ENCODE peak calls at places on chromosomes 3 and 15, in five cellular contexts. T, R, G, D and C are unnamed samples.

GRCh38 chr3:141302364-141303141 is 65.8 kb upstream of the ZBTB38 start:
- DNase-seq in T (peak; percentile 75), R (no peak), G (peak; percentile 79), D (no peak), C (peak; percentile 37)

GRCh38 chr15:31471731-31472430 is 145.2 kb downstream of the KLF13 start:
- DNase-seq in T (peak; percentile 96), R (no peak), G (peak; percentile 84), D (peak; percentile 5), C (peak; percentile 46)

GRCh38 chr3:56790016-56790950 is 11.5 kb downstream of the ARHGEF3 start:
- DNase-seq in T (no peak), R (no peak), G (no peak), D (no peak), C (no peak)

GRCh38 chr15:45162771-45163507 is 24.8 kb downstream of the SHF start:
- DNase-seq in T (peak; percentile 82), R (peak; percentile 68), G (peak; percentile 85), D (peak; percentile 94), C (peak; percentile 90)

GRCh38 chr3:161163297-161163696 is 57.8 kb upstream of the NMD3 start:
- DNase-seq in T (peak; percentile 89), R (no peak), G (peak; percentile 94), D (no peak), C (peak; percentile 90)

GRCh38 chr3:122416966-122417365 is 1.1 kb upstream of the WDR5B start:
- DNase-seq in T (no peak), R (no peak), G (peak; percentile 11), D (no peak), C (peak; percentile 33)

GRCh38 chr15:62611002-62611401 is 431.5 kb upstream of the TPM1 start:
- DNase-seq in T (no peak), R (no peak), G (no peak), D (no peak), C (no peak)

GRCh38 chr3:42031808-42032475 is 59.2 kb upstream of the TRAK1 start:
- DNase-seq in T (peak; percentile 63), R (no peak), G (peak; percentile 62), D (no peak), C (peak; percentile 57)

GRCh38 chr3:11306815-11307589 is 34.8 kb downstream of the ATG7 start:
- DNase-seq in T (peak; percentile 49), R (no peak), G (no peak), D (no peak), C (no peak)

GRCh38 chr15:73081321-73081958 is 29.2 kb downstream of the NEO1 start:
- DNase-seq in T (peak; percentile 71), R (peak; percentile 17), G (peak; percentile 73), D (no peak), C (peak; percentile 72)

DNA sequence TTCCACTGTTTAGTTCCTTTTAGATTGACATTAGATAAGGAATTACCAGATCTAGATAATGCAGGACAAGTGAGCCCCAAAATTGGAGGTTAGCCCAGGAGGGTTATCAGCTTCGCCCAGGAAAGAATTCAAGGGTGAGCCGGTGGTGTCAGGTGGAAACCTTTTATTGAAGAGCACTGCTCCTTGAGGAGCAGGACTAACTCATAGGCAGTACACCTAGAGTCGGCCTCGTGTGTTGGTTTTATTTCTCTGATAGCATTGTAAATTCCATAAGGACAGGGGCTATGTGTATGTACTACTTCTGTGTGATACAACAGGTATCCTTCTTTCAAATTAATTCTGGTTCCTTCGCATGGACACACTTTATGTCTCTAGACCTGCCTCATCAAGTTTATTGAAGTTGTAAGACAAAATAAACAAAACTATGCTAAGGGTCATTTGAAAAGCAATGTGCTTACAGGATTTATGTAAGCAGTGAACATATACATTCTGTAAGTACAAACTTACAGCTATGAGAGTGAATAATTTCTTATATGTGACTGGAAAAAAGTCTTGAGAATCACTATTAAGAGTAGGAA is 57.2 kb downstream of the SNX4 start:
- DNase-seq in T (no peak), R (no peak), G (no peak), D (no peak), C (no peak)
- H3K27ac ChIP-seq in T (no peak overlapping the region), R (no peak overlapping the region), G (no peak overlapping the region), D (no peak overlapping the region), C (no peak overlapping the region)

DNA sequence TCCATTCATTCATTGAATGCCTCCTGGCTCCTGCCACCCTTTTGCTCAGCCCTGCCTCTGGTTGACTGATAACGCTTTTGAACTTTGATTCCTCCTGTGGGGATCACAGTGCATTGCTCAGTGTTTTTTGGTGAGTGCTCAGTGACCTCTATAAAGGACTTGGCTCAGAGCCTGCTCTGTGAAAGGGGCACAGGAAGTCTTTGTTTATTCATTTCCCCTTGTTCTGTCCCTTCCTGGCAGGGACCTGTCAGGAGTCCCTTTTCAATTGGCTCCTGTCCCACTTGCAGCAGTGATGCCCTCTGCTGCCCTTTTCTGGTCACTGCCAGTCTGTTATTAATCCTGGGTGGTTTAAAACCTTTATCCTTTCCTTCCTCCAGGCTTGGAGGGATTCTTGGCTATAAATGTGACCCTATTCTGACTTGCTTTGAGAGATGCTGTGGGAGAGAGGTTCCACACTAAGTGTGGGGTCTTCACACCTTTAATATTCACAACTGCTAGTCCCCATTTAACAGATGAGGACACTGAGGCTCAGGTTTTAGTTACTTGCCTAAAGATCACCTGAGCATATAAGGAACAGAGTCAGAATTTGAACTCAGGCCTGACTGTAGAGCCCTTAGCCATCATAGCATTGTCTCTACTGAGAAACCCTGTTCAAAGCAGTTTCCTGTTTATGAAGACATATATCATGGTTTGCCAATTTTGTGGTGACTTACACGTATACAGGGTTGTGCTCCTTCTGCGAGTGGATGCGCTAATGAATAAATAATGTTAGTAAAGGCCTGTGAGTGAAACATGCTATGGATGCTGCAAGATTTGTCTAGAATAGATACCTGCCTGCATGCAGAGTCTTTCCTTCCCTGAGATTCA is 23.2 kb upstream of the TATDN2 start:
- DNase-seq in T (peak; percentile 66), R (peak; percentile 35), G (peak; percentile 73), D (peak; percentile 78), C (peak; percentile 54)
- H3K18ac ChIP-seq in T (no peak overlapping the region), R (no peak overlapping the region), G (no peak overlapping the region), D (no peak overlapping the region), C (no peak overlapping the region)

GRCh38 chr15:83107841-83108181 is 366 bp downstream of the TM6SF1 start:
- DNase-seq in T (no peak), R (no peak), G (no peak), D (no peak), C (no peak)

GRCh38 chr15:83108266-83109219 is 1.1 kb downstream of the TM6SF1 start:
- DNase-seq in T (peak; percentile 52), R (no peak), G (peak; percentile 55), D (no peak), C (peak; percentile 26)

GRCh38 chr15:83109532-83109931 is 2.1 kb downstream of the TM6SF1 start:
- DNase-seq in T (no peak), R (no peak), G (no peak), D (no peak), C (no peak)

GRCh38 chr15:83105450-83105849 is 2.0 kb upstream of the TM6SF1 start:
- DNase-seq in T (no peak), R (no peak), G (no peak), D (no peak), C (no peak)

DNA sequence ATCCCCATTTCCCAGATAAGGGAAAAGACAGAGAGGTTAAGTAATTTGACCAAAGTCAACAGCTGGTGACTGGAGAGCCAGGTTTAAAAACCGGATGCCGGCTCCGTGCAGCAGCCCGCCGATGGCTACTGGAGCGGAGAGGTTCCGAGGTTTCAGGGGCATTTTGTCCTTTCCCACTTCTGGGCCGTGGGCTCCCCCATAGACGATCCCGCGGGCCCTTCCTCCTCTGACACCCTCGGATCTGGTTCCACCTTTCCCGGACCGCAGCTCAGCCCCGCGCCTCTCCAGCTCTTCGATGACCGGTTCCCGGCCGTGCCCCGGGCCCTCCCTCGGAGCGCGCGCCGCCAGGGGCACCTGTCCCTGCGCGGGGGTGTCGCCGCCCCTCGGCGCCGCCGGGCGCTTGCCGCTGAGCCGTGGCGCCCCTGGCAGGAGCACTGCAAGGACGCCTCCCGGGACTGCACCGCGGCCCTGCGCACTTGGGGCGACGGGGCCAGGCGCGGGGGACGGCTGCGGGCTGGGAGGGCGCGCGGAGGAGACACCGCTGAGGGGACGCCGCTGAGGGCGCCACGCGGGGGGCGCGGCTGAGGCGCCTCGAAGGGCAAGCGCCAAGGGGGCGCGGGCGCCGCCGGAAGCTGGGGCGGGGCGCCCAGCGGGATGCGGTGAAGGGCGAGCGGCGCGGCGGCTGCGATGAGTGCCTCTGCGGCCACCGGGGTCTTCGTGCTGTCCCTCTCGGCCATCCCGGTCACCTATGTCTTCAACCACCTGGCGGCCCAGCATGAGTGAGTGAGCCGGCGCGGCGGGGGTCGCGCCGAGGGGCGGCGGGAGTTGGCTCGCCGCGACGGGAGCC is at the start of gene TM6SF1:
- DNase-seq in T (no peak), R (no peak), G (no peak), D (peak; percentile 39), C (no peak)
- H2AFZ ChIP-seq in T (peak within 1 kb of the TSS; percentile 91), R (peak within 1 kb of the TSS; percentile 93), G (peak within 1 kb of the TSS; percentile 46), D (no peak within 1 kb of the TSS), C (peak within 1 kb of the TSS; percentile 61)

GRCh38 chr3:14290631-14291385 is 111.6 kb upstream of the SLC6A6 start:
- DNase-seq in T (no peak), R (no peak), G (peak; percentile 30), D (no peak), C (no peak)
- H3K27ac ChIP-seq in T (no peak overlapping the region), R (no peak overlapping the region), G (peak overlapping the region; percentile 97), D (no peak overlapping the region), C (peak overlapping the region; percentile 31)

DNA sequence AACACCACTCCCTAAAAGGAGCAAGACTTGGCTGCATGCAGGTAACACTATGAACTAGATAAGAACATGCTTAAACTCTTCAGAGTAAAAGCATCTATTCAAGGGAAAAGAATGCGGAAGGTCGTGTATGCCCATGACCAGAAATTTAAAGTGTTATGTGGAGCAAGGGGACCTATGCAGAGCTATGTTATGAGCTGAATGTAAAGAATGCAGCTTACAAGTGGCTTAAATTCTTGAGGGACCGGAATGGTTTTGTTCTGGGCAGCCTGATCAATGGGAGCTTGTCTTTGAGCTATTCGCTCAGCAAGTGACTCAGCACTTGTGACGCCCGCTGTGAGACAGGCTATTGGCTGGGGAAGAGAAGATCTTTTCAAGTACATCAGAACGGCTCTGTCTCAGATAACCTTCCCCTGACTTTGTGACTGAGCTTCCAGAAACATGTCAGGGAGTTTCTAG is 367.5 kb upstream of the THBS1 start:
- DNase-seq in T (peak; percentile 99), R (peak; percentile 88), G (peak; percentile 90), D (peak; percentile 94), C (peak; percentile 82)
- H3K18ac ChIP-seq in T (peak overlapping the region; percentile 99), R (no peak overlapping the region), G (peak overlapping the region; percentile 39), D (peak overlapping the region; percentile 76), C (no peak overlapping the region)